ENCODE peak calls at places on chromosomes 3 and 15, in five cellular contexts. M is BJ; Q is H9; N is stomach; S is CD4-positive, alpha-beta memory T cell. R is an unnamed sample.

GRCh38 chr3:46214751-46215352 is 6.7 kb upstream of the CCR1 start:
- DNase-seq in N (peak; percentile 44), Q (peak; percentile 64), M (no peak), S (no peak), R (no peak)

GRCh38 chr3:37861540-37862051 is at the start of gene CTDSPL:
- DNase-seq in Q (peak; percentile 60), S (peak; percentile 9), N (peak; percentile 62), M (no peak), R (no peak)

GRCh38 chr15:92655178-92655995 is at the start of gene FAM174B:
- DNase-seq in M (no peak), N (peak; percentile 69), S (no peak), Q (peak; percentile 73), R (peak; percentile 56)

GRCh38 chr3:144923051-144923450 is 951.4 kb downstream of the DIPK2A start:
- DNase-seq in N (no peak), S (no peak), M (no peak), Q (no peak), R (no peak)

GRCh38 chr3:117074833-117075232 is 365.3 kb downstream of the TUSC7 start:
- DNase-seq in M (no peak), N (no peak), S (no peak), Q (no peak), R (no peak)

GRCh38 chr3:104779324-104779723 is 587.4 kb upstream of the ALCAM start:
- DNase-seq in S (no peak), Q (no peak), M (no peak), N (no peak), R (no peak)

GRCh38 chr3:23859012-23859743 is 53.4 kb downstream of the UBE2E1 start:
- DNase-seq in N (no peak), M (no peak), S (no peak), Q (no peak), R (no peak)

GRCh38 chr15:78453447-78453846 is 15.4 kb downstream of the IREB2 start:
- DNase-seq in S (no peak), Q (no peak), N (no peak), M (no peak), R (no peak)

GRCh38 chr3:56251343-56251945 is 216.8 kb downstream of the ERC2 start:
- DNase-seq in S (no peak), Q (no peak), M (no peak), N (peak; percentile 34), R (no peak)

GRCh38 chr3:42497009-42497731 is 5.3 kb upstream of the VIPR1 start:
- DNase-seq in N (peak; percentile 22), S (no peak), M (peak; percentile 30), Q (peak; percentile 80), R (peak; percentile 47)

GRCh38 chr15:98856540-98856907 is 151.1 kb downstream of the PGPEP1L start:
- DNase-seq in S (no peak), M (peak; percentile 90), Q (no peak), N (no peak), R (no peak)

GRCh38 chr3:1404270-1404669 is 311.4 kb downstream of the CNTN6 start:
- DNase-seq in N (peak; percentile 46), M (no peak), Q (peak; percentile 40), S (no peak), R (no peak)

GRCh38 chr3:124837730-124838186 is 49.4 kb downstream of the ITGB5 start:
- DNase-seq in M (peak; percentile 80), Q (no peak), N (peak; percentile 43), S (no peak), R (no peak)

GRCh38 chr15:53072077-53072476 is 281.9 kb upstream of the ONECUT1 start:
- DNase-seq in N (peak; percentile 61), M (no peak), S (no peak), Q (peak; percentile 88), R (peak; percentile 59)

GRCh38 chr15:96360581-96361308 is 30.2 kb downstream of the NR2F2 start:
- DNase-seq in S (no peak), M (no peak), Q (peak; percentile 76), N (peak; percentile 49), R (no peak)

GRCh38 chr3:109384164-109384563 is 46.8 kb upstream of the DPPA4 start:
- DNase-seq in N (no peak), Q (no peak), S (no peak), M (no peak), R (no peak)

GRCh38 chr3:177448987-177449975 is 252.0 kb upstream of the TBL1XR1 start:
- DNase-seq in M (no peak), Q (no peak), S (peak; percentile 23), N (no peak), R (peak; percentile 67)

GRCh38 chr15:55576911-55577310 is 11.2 kb downstream of the PYGO1 start:
- DNase-seq in N (no peak), Q (no peak), M (no peak), S (no peak), R (no peak)

GRCh38 chr3:170836491-170836890 is 33.5 kb downstream of the RPL22L1 start:
- DNase-seq in Q (no peak), M (no peak), S (no peak), N (no peak), R (no peak)

GRCh38 chr15:34337557-34338306 is at the start of gene SLC12A6:
- DNase-seq in Q (peak; percentile 88), N (peak; percentile 93), M (peak; percentile 55), S (peak; percentile 94), R (peak; percentile 94)

GRCh38 chr3:191499307-191500125 is 38.6 kb downstream of the PYDC2 start:
- DNase-seq in S (no peak), N (peak; percentile 36), M (no peak), Q (peak; percentile 32), R (no peak)

GRCh38 chr3:65572175-65572777 is 466.4 kb downstream of the MAGI1 start:
- DNase-seq in N (no peak), Q (no peak), S (no peak), M (no peak), R (no peak)

GRCh38 chr3:194148383-194148782 is 12.4 kb downstream of the HES1 start:
- DNase-seq in Q (no peak), N (peak; percentile 49), S (no peak), M (no peak), R (no peak)

GRCh38 chr3:18720543-18720942 is 295.4 kb upstream of the SATB1 start:
- DNase-seq in S (no peak), M (no peak), N (no peak), Q (no peak), R (no peak)

GRCh38 chr3:3927965-3928364 is 128.7 kb downstream of the LRRN1 start:
- DNase-seq in N (no peak), S (no peak), Q (no peak), M (no peak), R (no peak)

GRCh38 chr15:92809880-92810361 is 90.2 kb upstream of the CHD2 start:
- DNase-seq in N (no peak), S (no peak), M (no peak), Q (no peak), R (no peak)

GRCh38 chr3:27927882-27928281 is 205.8 kb upstream of the EOMES start:
- DNase-seq in S (no peak), M (no peak), Q (no peak), N (no peak), R (no peak)

GRCh38 chr3:146050700-146051099 is 110.3 kb downstream of the PLOD2 start:
- DNase-seq in Q (no peak), S (no peak), N (no peak), M (no peak), R (no peak)

GRCh38 chr15:98650871-98651481 is 2.6 kb downstream of the IGF1R start:
- DNase-seq in Q (no peak), S (no peak), M (no peak), N (peak; percentile 49), R (no peak)

GRCh38 chr15:77605582-77605981 is 27.1 kb downstream of the LINGO1 start:
- DNase-seq in N (no peak), S (no peak), Q (no peak), M (no peak), R (no peak)

GRCh38 chr3:39408493-39409372 is 2.2 kb downstream of the RPSA start:
- DNase-seq in N (no peak), M (no peak), S (no peak), Q (no peak), R (no peak)

GRCh38 chr3:125075738-125076137 is 19.9 kb upstream of the HEG1 start:
- DNase-seq in S (no peak), M (no peak), N (no peak), Q (no peak), R (no peak)

GRCh38 chr3:195030791-195031321 is 240.1 kb downstream of the XXYLT1 start:
- DNase-seq in M (no peak), S (no peak), N (no peak), Q (no peak), R (no peak)

GRCh38 chr3:13452490-13453335 is 27.4 kb upstream of the HDAC11 start:
- DNase-seq in N (no peak), S (peak; percentile 62), M (no peak), Q (no peak), R (peak; percentile 47)

GRCh38 chr3:127668906-127669305 is 3.8 kb upstream of the ABTB1 start:
- DNase-seq in M (no peak), N (peak; percentile 8), Q (no peak), S (no peak), R (no peak)
- H3K27me3 ChIP-seq in M (no peaks in the 10 kb centered on the region), N (no peaks in the 10 kb centered on the region), Q (no peaks in the 10 kb centered on the region), S (no peaks in the 10 kb centered on the region), R (no peaks in the 10 kb centered on the region)

DNA sequence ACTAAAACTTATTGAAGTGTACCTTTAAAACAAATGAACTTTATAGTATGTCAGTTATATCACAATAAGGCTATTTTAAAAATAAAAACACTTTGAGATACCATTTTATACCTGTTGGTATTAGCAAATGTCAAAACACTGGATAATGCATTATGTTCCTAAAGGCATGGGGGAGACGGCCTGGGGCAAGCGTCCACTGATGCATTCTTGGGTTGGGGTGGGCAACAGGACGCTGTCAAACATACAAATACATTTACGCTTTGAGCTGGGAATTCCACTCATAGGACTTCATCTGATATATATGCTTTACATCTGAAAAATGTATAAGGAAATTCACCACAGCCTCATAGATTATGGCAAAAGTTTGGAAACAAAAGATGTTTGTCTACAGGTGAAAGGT is 7.6 kb upstream of the GATA2 start:
- DNase-seq in M (no peak), Q (no peak), S (no peak), N (no peak), R (peak; percentile 3)
- H3K27me3 ChIP-seq in M (no peaks in the 10 kb centered on the region), Q (peaks cover 20% of the 10 kb centered on the region), S (peaks cover 8% of the 10 kb centered on the region), N (peaks cover 95% of the 10 kb centered on the region), R (no peaks in the 10 kb centered on the region)

GRCh38 chr3:169666501-169667379 is 3.2 kb upstream of the MECOM start:
- DNase-seq in S (no peak), N (peak; percentile 58), Q (peak; percentile 63), M (no peak), R (no peak)

GRCh38 chr3:169667710-169668080 is 4.2 kb upstream of the MECOM start:
- DNase-seq in N (no peak), S (no peak), Q (no peak), M (no peak), R (no peak)

GRCh38 chr3:169668081-169668956 is 4.8 kb upstream of the MECOM start:
- DNase-seq in Q (peak; percentile 54), M (no peak), S (peak; percentile 11), N (peak; percentile 64), R (peak; percentile 47)

GRCh38 chr3:169666079-169666436 is 2.5 kb upstream of the MECOM start:
- DNase-seq in S (no peak), Q (no peak), M (no peak), N (no peak), R (no peak)

DNA sequence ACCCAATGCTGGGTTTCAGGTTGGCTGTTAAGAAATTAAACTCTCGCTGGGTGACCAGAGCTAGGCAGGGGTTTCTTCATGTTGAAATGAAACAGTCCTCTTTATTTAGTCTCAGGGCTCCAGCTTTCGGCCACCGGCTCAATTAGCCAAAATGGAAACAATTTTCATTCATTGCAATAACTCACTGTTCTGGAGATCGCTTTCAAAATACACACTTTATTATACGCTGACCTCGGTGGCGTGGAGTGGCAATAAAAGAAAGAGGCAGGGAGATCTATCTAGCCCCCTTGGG is 3.8 kb upstream of the MECOM start:
- DNase-seq in M (no peak), Q (no peak), S (no peak), N (no peak), R (no peak)
- H3K27me3 ChIP-seq in M (peaks cover 47% of the 10 kb centered on the region), Q (peaks cover 39% of the 10 kb centered on the region), S (peaks cover 55% of the 10 kb centered on the region), N (peaks cover 85% of the 10 kb centered on the region), R (no peaks in the 10 kb centered on the region)

GRCh38 chr3:99356681-99357080 is 281.7 kb upstream of the COL8A1 start:
- DNase-seq in N (no peak), M (no peak), Q (no peak), S (no peak), R (no peak)
- H3K27me3 ChIP-seq in N (no peaks in the 10 kb centered on the region), M (no peaks in the 10 kb centered on the region), Q (no peaks in the 10 kb centered on the region), S (no peaks in the 10 kb centered on the region), R (no peaks in the 10 kb centered on the region)

R was measured in Peyer's patch.